ENCODE peak calls at places on chromosomes 6 and 20, in five cellular contexts. W, X, B, O and L are unnamed samples.

GRCh38 chr6:81937296-81937937 is 184.9 kb upstream of the TENT5A start:
- DNase-seq in W (no peak), O (no peak), X (no peak), B (no peak), L (no peak)

GRCh38 chr20:32040142-32040953 is 11.7 kb upstream of the HCK start:
- DNase-seq in X (no peak), O (peak), W (no peak), B (peak), L (no peak)

GRCh38 chr20:16864069-16864468 is 115.9 kb downstream of the OTOR start:
- DNase-seq in O (no peak), B (no peak), W (no peak), X (no peak), L (no peak)

GRCh38 chr20:48230251-48230650 is 445.0 kb upstream of the SULF2 start:
- DNase-seq in X (no peak), W (no peak), B (no peak), O (no peak), L (no peak)

GRCh38 chr20:9407805-9408421 is 106.5 kb upstream of the LAMP5 start:
- DNase-seq in O (peak), B (peak), W (peak), X (peak), L (peak)

GRCh38 chr20:64112691-64113443 is 5.5 kb upstream of the NPBWR2 start:
- DNase-seq in B (no peak), X (peak), O (no peak), W (peak), L (no peak)

GRCh38 chr6:127058027-127058426 is 60.4 kb upstream of the RSPO3 start:
- DNase-seq in W (no peak), X (no peak), B (no peak), O (no peak), L (no peak)

GRCh38 chr6:112931835-112932234 is 584.7 kb downstream of the RFPL4B start:
- DNase-seq in B (no peak), W (no peak), O (no peak), X (no peak), L (no peak)

GRCh38 chr6:144568241-144568640 is 283.1 kb downstream of the UTRN start:
- DNase-seq in B (no peak), X (no peak), O (no peak), W (no peak), L (no peak)

GRCh38 chr6:170345662-170346061 is 39.1 kb downstream of the FAM120B start:
- DNase-seq in B (no peak), O (no peak), X (no peak), W (no peak), L (no peak)

GRCh38 chr20:15205719-15206118 is 868.3 kb upstream of the FLRT3 start:
- DNase-seq in X (no peak), O (no peak), W (no peak), B (no peak), L (no peak)

GRCh38 chr20:63500151-63500901 is 1.4 kb upstream of the EEF1A2 start:
- DNase-seq in X (peak), B (no peak), W (no peak), O (no peak), L (no peak)

GRCh38 chr6:155274533-155274932 is 10.7 kb downstream of the CLDN20 start:
- DNase-seq in W (no peak), B (no peak), O (no peak), X (no peak), L (no peak)

GRCh38 chr20:45782890-45783289 is 8.8 kb downstream of the WFDC3 start:
- DNase-seq in X (no peak), W (no peak), O (no peak), B (no peak), L (no peak)

GRCh38 chr20:63979549-63980316 is at the start of gene SAMD10:
- DNase-seq in B (peak), W (peak), X (peak), O (no peak), L (peak)

GRCh38 chr6:1587546-1587945 is 22.2 kb upstream of the FOXC1 start:
- DNase-seq in W (no peak), O (no peak), B (no peak), X (no peak), L (no peak)

GRCh38 chr6:142705054-142705453 is 239.9 kb downstream of the HIVEP2 start:
- DNase-seq in O (no peak), B (no peak), W (no peak), X (no peak), L (no peak)

GRCh38 chr6:5205877-5206840 is 54.6 kb downstream of the LYRM4 start:
- DNase-seq in W (no peak), O (peak), B (no peak), X (no peak), L (no peak)

GRCh38 chr6:3825851-3826581 is 23.2 kb upstream of the FAM50B start:
- DNase-seq in X (no peak), B (no peak), O (peak), W (no peak), L (no peak)

GRCh38 chr20:57291003-57291402 is 24.6 kb upstream of the BMP7 start:
- DNase-seq in O (no peak), B (no peak), X (no peak), W (peak), L (no peak)

GRCh38 chr6:100226811-100227210 is 232.8 kb upstream of the MCHR2 start:
- DNase-seq in X (no peak), W (no peak), O (no peak), B (no peak), L (no peak)

GRCh38 chr6:158818008-158818579 is 1.1 kb downstream of the EZR start:
- DNase-seq in W (peak), B (peak), X (peak), O (peak), L (peak)

GRCh38 chr6:90466191-90466940 is 120.5 kb downstream of the MAP3K7 start:
- DNase-seq in X (no peak), O (no peak), W (no peak), B (no peak), L (no peak)

GRCh38 chr6:147735924-147736323 is 227.4 kb downstream of the SAMD5 start:
- DNase-seq in W (no peak), B (no peak), O (no peak), X (no peak), L (no peak)

GRCh38 chr6:110944681-110945151 is 13.8 kb upstream of the GTF3C6 start:
- DNase-seq in W (no peak), X (no peak), B (peak), O (no peak), L (peak)

GRCh38 chr20:38093641-38094077 is 60.1 kb downstream of the RPRD1B start:
- DNase-seq in B (no peak), W (no peak), X (no peak), O (no peak), L (no peak)

GRCh38 chr20:63554361-63555278 is 661 bp downstream of the FNDC11 start:
- DNase-seq in W (no peak), B (no peak), O (no peak), X (no peak), L (no peak)

GRCh38 chr6:29953001-29953436 is 10.7 kb downstream of the HLA-A start:
- DNase-seq in X (no peak), B (no peak), W (no peak), O (no peak), L (no peak)

GRCh38 chr20:43755851-43756250 is 29.0 kb upstream of the GTSF1L start:
- DNase-seq in W (no peak), X (no peak), B (no peak), O (no peak), L (no peak)

GRCh38 chr6:169858935-169859351 is 107.5 kb downstream of the ERMARD start:
- DNase-seq in W (no peak), O (peak), X (no peak), B (no peak), L (no peak)

GRCh38 chr6:44223471-44224153 is at the start of gene SLC29A1:
- DNase-seq in X (peak), W (peak), O (peak), B (peak), L (peak)

GRCh38 chr20:10209091-10209490 is 9.5 kb upstream of the SNAP25 start:
- DNase-seq in W (no peak), B (no peak), O (no peak), X (no peak), L (no peak)

GRCh38 chr20:32772046-32772445 is 9.9 kb downstream of the DNMT3B start:
- DNase-seq in O (no peak), B (no peak), X (no peak), W (no peak), L (no peak)

GRCh38 chr20:23669866-23670265 is 19.0 kb downstream of the CST4 start:
- DNase-seq in X (no peak), B (no peak), W (no peak), O (no peak), L (no peak)

GRCh38 chr20:58138395-58138794 is 90.1 kb downstream of the ANKRD60 start:
- DNase-seq in W (no peak), X (no peak), B (no peak), O (no peak), L (no peak)

GRCh38 chr20:7387638-7388193 is 552.5 kb downstream of the HAO1 start:
- DNase-seq in B (no peak), X (no peak), O (no peak), W (no peak), L (no peak)

GRCh38 chr6:27630727-27631613 is 158.1 kb upstream of the ZNF184 start:
- DNase-seq in X (no peak), W (peak), O (no peak), B (peak), L (peak)

GRCh38 chr6:143449731-143450452 is 603 bp downstream of the ADAT2 start:
- DNase-seq in W (no peak), O (peak), B (peak), X (peak), L (no peak)

GRCh38 chr6:125197795-125198269 is 44.3 kb downstream of the TPD52L1 start:
- DNase-seq in B (no peak), W (no peak), X (no peak), O (peak), L (no peak)

GRCh38 chr6:151007069-151007468 is 141.6 kb downstream of the MTHFD1L start:
- DNase-seq in X (no peak), B (no peak), O (no peak), W (no peak), L (no peak)

GRCh38 chr20:2995796-2996195 is 47.6 kb upstream of the GNRH2 start:
- DNase-seq in W (no peak), X (no peak), O (no peak), B (no peak), L (no peak)

GRCh38 chr20:2998728-2999127 is 44.7 kb upstream of the GNRH2 start:
- DNase-seq in W (no peak), B (no peak), O (no peak), X (no peak), L (no peak)

GRCh38 chr20:3003416-3003815 is 40.0 kb upstream of the GNRH2 start:
- DNase-seq in O (no peak), B (no peak), X (no peak), W (no peak), L (no peak)

GRCh38 chr20:3000852-3001523 is 42.4 kb upstream of the GNRH2 start:
- DNase-seq in X (peak), W (no peak), B (no peak), O (no peak), L (peak)
- TF ChIP-seq CTCF in X (no peak), W (no peak), B (no peak), O (peak), L (peak)

GRCh38 chr6:70843328-70843918 is 113.4 kb downstream of the B3GAT2 start:
- DNase-seq in W (no peak), X (no peak), O (no peak), B (no peak), L (no peak)
- TF ChIP-seq CTCF in W (no peak), X (no peak), O (no peak), B (no peak), L (no peak)

GRCh38 chr6:8655670-8656454 is 220.5 kb upstream of the SLC35B3 start:
- DNase-seq in O (no peak), B (no peak), W (no peak), X (no peak), L (no peak)
- TF ChIP-seq CTCF in O (no peak), B (no peak), W (no peak), X (no peak), L (no peak)

GRCh38 chr6:107441706-107442105 is 17.7 kb downstream of the PDSS2 start:
- DNase-seq in W (no peak), O (no peak), X (no peak), B (no peak), L (no peak)

GRCh38 chr6:107444277-107444676 is 15.1 kb downstream of the PDSS2 start:
- DNase-seq in W (no peak), O (no peak), X (no peak), B (no peak), L (no peak)

GRCh38 chr6:107440935-107441334 is 18.4 kb downstream of the PDSS2 start:
- DNase-seq in O (no peak), X (no peak), B (no peak), W (no peak), L (no peak)

GRCh38 chr6:107443904-107444267 is 15.5 kb downstream of the PDSS2 start:
- DNase-seq in O (no peak), B (no peak), X (no peak), W (no peak), L (no peak)

DNA sequence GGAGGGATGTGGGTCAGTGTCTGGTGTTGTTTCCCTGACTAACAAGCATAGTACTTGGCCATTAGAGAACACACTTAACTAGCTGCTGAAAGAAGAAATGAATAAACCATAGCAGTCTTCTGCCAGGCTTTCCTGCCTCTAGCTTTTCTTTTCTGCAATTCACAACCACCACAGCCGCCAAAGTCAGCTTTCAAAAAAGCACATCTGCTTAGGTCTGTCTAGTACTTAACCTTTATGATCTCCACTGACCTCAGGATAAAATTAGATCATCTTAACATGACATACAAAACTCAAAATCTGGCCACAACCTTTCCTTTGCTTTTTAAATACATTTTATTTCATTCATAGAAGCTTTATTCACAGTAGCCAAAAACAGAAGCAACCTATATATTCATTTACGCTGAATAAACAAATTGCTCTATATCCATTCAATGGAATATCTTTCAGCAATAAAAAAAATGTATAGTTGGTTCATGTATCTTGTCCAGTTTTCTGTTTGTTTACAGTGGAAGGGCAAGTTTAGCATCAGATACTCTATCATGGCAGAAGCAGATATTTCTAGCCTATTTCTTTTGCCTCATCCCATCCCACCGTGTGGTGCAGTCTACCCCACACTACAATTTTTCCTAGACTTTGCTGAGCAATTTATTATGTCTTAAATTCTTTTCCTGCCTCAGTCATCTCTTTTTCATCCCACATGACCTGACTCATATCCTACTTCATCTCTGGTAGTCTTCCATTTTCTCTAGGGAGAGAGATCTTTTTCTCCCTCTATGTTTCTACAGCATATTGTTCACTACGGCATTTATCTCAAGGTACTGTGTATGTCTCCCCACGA is 16.1 kb downstream of the PDSS2 start:
- DNase-seq in B (no peak), O (no peak), W (no peak), X (no peak), L (no peak)
- TF ChIP-seq CTCF in B (no peak), O (no peak), W (no peak), X (no peak), L (no peak)

DNA sequence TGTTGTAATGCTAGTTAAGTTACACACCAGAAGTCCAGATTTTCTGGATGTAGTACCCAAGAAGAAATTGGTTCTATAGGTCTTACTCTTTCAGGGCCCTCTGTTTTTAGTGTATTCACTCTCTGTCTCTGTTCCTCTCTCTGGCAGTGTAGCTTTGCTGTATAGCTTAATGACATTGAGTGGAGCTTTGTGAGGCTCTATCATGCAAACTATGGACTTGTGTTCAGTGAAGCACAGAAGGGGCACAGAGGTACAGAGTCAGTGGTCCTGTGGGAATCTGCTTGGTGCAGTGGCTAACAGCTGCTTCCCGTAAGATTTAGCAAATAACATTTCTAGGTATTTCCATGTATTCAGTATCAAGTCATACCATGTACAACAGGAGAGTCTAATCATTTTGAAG is 26.1 kb downstream of the NKX2-4 start:
- DNase-seq in B (no peak), W (no peak), O (no peak), X (no peak), L (no peak)
- TF ChIP-seq CTCF in B (no peak), W (no peak), O (no peak), X (no peak), L (no peak)

GRCh38 chr6:45789238-45789637 is 226.4 kb downstream of the CLIC5 start:
- DNase-seq in B (no peak), X (no peak), W (no peak), O (no peak), L (no peak)
- TF ChIP-seq CTCF in B (no peak), X (no peak), W (no peak), O (no peak), L (no peak)

DNA sequence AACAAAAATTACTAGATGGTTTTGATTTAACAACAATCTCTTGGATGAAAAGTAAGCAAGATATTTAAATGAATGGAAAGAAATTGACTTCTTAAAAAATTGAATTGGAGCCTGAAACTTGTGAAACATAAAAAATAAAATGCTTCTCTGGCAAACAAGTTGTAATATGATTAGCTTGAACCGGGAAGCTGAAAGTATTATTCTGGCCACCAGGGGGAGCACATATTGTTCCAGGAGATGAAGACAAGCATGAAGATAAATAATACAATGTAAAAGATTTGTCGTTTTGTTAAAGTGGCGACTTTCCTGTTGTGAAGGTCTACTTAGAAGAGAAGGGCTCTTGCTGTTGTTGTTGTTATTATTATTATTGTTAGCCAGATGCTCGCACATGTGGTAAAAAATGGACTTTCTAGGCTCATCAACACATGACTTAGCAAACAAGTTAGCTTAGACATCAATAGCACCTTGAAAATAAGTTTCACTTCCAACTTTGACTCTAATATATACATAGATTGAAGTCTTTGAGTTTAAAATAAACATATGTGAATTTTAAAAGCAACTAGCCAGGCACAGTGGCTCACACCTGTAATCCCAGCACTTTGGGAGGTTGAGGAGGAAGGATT is 14.2 kb downstream of the PAX1 start:
- DNase-seq in W (peak), O (peak), X (peak), B (peak), L (peak)
- TF ChIP-seq CTCF in W (peak), O (peak), X (peak), B (peak), L (peak)

GRCh38 chr20:62158088-62158400 is 14.5 kb downstream of the SS18L1 start:
- DNase-seq in O (no peak), X (no peak), W (no peak), B (no peak), L (no peak)

GRCh38 chr20:62156254-62156556 is 12.6 kb downstream of the SS18L1 start:
- DNase-seq in B (no peak), X (no peak), W (no peak), O (no peak), L (no peak)

GRCh38 chr20:62157387-62158087 is 14.0 kb downstream of the SS18L1 start:
- DNase-seq in X (no peak), O (no peak), B (no peak), W (no peak), L (no peak)

GRCh38 chr20:62155428-62156253 is 12.1 kb downstream of the SS18L1 start:
- DNase-seq in W (no peak), B (no peak), O (no peak), X (no peak), L (no peak)

DNA sequence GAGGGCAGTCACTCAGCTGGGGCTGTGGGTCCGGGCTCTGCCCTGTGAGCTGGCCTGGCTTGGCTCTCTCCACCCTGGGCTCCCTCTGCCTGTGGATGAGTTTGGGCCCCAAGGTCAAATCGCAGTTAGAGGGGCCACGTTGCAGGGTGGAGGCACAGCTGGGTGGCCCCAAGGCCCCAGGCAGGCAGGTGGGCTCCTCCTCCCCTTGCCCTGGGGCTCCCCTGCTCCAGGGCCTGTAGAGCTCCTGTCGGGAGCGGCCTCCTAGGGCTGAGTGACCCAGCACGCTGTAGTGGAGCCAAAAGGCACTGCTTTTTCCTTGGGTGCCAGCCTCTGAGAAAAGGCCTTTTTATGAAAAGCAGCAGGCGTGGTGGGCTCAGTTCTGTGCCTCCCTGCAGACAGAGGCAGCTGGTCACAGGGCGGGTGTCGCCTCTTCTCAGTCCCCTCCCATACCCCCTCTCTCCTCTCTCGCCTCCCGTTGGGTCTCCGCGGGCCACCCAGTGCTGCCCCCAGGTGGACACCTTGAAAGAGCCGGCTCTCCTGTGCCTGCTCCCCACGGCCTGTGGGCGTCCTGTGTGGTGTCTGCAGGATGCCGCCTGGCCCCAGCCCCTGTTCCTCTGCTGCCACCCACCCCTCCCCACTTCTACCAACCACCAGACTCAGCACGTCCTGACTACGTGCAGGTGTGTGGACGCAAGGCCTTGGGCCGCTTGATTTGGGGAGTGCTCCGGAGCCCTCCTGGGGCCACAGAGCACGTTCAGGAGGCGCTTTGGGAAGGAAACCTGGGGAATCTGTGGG is 13.2 kb downstream of the SS18L1 start:
- DNase-seq in X (peak), W (peak), B (peak), O (peak), L (peak)
- TF ChIP-seq CTCF in X (peak), W (peak), B (peak), O (peak), L (peak)